ENCODE peak calls at places on chromosomes 16 and 17, in seven cellular contexts. K is adrenal gland; X is trophoblast cell; R is aorta; B is left ventricle myocardium inferior; O is CD4-positive, CD25-positive, alpha-beta regulatory T cell; Z is lung. L is an unnamed sample.

GRCh38 chr16:9134306-9134705 is 42.9 kb downstream of the HAPSTR1 start:
- DNase-seq in K (no peak), X (no peak), R (no peak), B (no peak), O (no peak), Z (no peak), L (no peak)

GRCh38 chr17:8332688-8333087 is 7.0 kb upstream of the ODF4 start:
- DNase-seq in K (peak; percentile 43), X (peak; percentile 38), R (no peak), B (peak; percentile 49), O (no peak), Z (no peak), L (no peak)

GRCh38 chr17:10754109-10754508 is 24.3 kb upstream of the TMEM220 start:
- DNase-seq in K (peak; percentile 72), X (peak; percentile 36), R (no peak), B (no peak), O (peak; percentile 35), Z (no peak), L (no peak)

GRCh38 chr16:24683847-24684493 is 45.5 kb upstream of the TNRC6A start:
- DNase-seq in K (no peak), X (no peak), R (no peak), B (no peak), O (no peak), Z (no peak), L (no peak)

GRCh38 chr17:75827291-75828050 is 16.7 kb downstream of the UNC13D start:
- DNase-seq in K (peak; percentile 65), X (peak; percentile 38), R (peak; percentile 88), B (peak; percentile 76), O (peak; percentile 57), Z (peak; percentile 51), L (peak; percentile 71)

GRCh38 chr17:12053552-12053951 is 32.9 kb downstream of the MAP2K4 start:
- DNase-seq in K (no peak), X (no peak), R (no peak), B (no peak), O (peak; percentile 38), Z (no peak), L (no peak)

GRCh38 chr17:39167492-39167891 is 1.5 kb upstream of the ARL5C start:
- DNase-seq in K (no peak), X (no peak), R (no peak), B (peak; percentile 50), O (no peak), Z (no peak), L (no peak)

GRCh38 chr16:49462989-49463371 is 89.4 kb downstream of the C16orf78 start:
- DNase-seq in K (no peak), X (no peak), R (no peak), B (no peak), O (peak; percentile 22), Z (no peak), L (no peak)

GRCh38 chr16:3739636-3740035 is 22.3 kb upstream of the TRAP1 start:
- DNase-seq in K (no peak), X (no peak), R (peak; percentile 39), B (no peak), O (no peak), Z (no peak), L (no peak)

GRCh38 chr16:19567560-19567959 is 12.1 kb downstream of the VPS35L start:
- DNase-seq in K (no peak), X (no peak), R (no peak), B (no peak), O (no peak), Z (no peak), L (no peak)

GRCh38 chr16:55331648-55332185 is 7.7 kb downstream of the IRX6 start:
- DNase-seq in K (no peak), X (no peak), R (no peak), B (no peak), O (no peak), Z (no peak), L (no peak)

GRCh38 chr16:822909-823297 is 22.4 kb upstream of the GNG13 start:
- DNase-seq in K (no peak), X (no peak), R (no peak), B (no peak), O (no peak), Z (no peak), L (no peak)

GRCh38 chr16:55622302-55622701 is 33.5 kb upstream of the SLC6A2 start:
- DNase-seq in K (no peak), X (no peak), R (no peak), B (no peak), O (no peak), Z (no peak), L (no peak)

GRCh38 chr17:41697122-41697962 is 8.7 kb downstream of the EIF1 start:
- DNase-seq in K (peak; percentile 88), X (peak; percentile 33), R (no peak), B (peak; percentile 73), O (no peak), Z (peak; percentile 43), L (no peak)

GRCh38 chr17:27542841-27543463 is 86.7 kb downstream of the KSR1 start:
- DNase-seq in K (no peak), X (no peak), R (peak; percentile 46), B (no peak), O (no peak), Z (no peak), L (no peak)

GRCh38 chr17:39607057-39607850 is 466 bp downstream of the NEUROD2 start:
- DNase-seq in K (no peak), X (no peak), R (no peak), B (no peak), O (no peak), Z (no peak), L (no peak)

GRCh38 chr17:62119373-62119772 is 54.3 kb upstream of the MED13 start:
- DNase-seq in K (no peak), X (no peak), R (no peak), B (no peak), O (peak; percentile 72), Z (no peak), L (no peak)
- H3K4me3 ChIP-seq in K (no peak overlapping the region), X (no peak overlapping the region), R (no peak overlapping the region), B (no peak overlapping the region), O (peak overlapping the region; percentile 43), Z (no peak overlapping the region), L (no peak overlapping the region)

DNA sequence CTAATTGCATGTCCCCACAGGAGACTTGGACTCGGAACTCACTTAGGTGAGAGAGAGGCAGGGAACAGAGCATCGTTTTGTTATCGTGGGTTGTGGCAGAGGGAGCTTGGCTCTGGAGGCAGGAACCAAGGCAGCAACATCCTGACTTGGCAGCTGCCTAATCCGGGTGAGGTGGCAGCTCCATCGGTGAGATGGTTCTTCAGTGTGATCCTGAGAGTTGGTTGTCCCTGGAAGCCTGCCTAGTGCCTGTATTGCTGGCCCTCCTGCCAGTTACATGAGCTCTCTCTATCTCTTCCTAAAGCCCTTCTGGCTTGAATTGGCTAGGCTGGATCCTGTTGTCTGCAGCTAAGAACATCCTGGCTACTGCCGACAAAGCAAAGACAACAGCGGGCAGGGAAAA is 19.9 kb upstream of the SEC14L1 start:
- DNase-seq in K (no peak), X (no peak), R (no peak), B (peak; percentile 25), O (no peak), Z (no peak), L (no peak)
- H3K27ac ChIP-seq in K (peak overlapping the region; percentile 77), X (no peak overlapping the region), R (no peak overlapping the region), B (peak overlapping the region; percentile 92), O (no peak overlapping the region), Z (peak overlapping the region; percentile 49), L (no peak overlapping the region)

DNA sequence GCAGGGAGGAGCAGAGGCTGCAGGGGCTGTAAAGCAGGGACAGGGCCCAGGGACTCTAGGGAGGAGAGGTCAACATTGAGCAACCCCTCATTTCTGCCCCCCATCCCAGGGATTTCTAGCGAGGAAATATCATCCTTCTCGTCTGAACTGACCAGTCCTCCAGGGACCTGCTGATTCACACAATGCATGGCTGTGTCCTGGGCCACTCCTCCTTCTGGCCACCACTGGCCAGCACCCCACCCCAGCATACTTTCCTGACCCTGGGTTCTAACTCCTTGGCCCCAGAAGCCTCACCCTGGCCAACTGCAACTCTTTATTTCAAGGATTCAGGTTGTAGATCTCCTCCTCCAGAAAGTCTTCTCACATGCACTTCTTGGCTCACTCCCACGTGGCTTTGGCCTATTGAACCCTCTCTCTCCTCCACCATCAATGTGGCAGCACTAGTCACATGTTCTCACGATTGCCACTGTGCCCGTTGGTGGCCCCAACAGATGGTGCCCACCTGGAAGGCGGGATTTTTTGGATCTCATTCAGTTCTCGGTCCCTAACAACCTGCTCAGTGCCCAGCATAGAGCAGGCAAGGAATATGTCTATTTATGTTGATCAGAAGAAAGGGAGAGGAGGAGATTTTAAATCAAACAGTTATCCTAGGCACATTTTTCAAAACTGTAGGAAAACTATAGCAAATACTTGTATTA is 41.5 kb downstream of the CUEDC1 start:
- DNase-seq in K (no peak), X (no peak), R (no peak), B (no peak), O (no peak), Z (no peak), L (no peak)
- H3K4me1 ChIP-seq in K (peaks cover 68% of the 10 kb centered on the region), X (peaks cover 19% of the 10 kb centered on the region), R (no peaks in the 10 kb centered on the region), B (peaks cover 88% of the 10 kb centered on the region), O (no peaks in the 10 kb centered on the region), Z (peaks cover 30% of the 10 kb centered on the region), L (no peaks in the 10 kb centered on the region)

DNA sequence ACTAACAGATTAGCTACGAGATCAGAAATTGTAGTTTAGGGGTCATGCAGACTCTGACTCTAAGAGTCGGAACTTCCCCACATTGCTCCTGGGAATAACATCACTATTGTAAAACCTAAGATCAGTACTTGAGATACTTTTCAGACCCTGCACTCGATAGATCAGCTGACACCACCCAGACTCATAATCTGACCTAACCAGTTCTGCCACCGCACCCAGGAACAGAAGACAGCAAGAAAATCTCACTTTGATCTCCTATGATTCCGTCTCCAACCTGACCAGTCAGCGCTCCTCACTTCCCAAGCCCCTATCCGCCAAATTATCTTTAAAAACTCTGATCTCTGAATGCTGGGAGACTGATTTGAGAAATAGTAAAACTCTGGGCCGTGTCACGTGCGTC is 27.2 kb upstream of the ASGR2 start:
- DNase-seq in K (no peak), X (peak; percentile 47), R (no peak), B (no peak), O (no peak), Z (no peak), L (no peak)
- H3K4me3 ChIP-seq in K (no peak overlapping the region), X (no peak overlapping the region), R (no peak overlapping the region), B (no peak overlapping the region), O (no peak overlapping the region), Z (no peak overlapping the region), L (no peak overlapping the region)

DNA sequence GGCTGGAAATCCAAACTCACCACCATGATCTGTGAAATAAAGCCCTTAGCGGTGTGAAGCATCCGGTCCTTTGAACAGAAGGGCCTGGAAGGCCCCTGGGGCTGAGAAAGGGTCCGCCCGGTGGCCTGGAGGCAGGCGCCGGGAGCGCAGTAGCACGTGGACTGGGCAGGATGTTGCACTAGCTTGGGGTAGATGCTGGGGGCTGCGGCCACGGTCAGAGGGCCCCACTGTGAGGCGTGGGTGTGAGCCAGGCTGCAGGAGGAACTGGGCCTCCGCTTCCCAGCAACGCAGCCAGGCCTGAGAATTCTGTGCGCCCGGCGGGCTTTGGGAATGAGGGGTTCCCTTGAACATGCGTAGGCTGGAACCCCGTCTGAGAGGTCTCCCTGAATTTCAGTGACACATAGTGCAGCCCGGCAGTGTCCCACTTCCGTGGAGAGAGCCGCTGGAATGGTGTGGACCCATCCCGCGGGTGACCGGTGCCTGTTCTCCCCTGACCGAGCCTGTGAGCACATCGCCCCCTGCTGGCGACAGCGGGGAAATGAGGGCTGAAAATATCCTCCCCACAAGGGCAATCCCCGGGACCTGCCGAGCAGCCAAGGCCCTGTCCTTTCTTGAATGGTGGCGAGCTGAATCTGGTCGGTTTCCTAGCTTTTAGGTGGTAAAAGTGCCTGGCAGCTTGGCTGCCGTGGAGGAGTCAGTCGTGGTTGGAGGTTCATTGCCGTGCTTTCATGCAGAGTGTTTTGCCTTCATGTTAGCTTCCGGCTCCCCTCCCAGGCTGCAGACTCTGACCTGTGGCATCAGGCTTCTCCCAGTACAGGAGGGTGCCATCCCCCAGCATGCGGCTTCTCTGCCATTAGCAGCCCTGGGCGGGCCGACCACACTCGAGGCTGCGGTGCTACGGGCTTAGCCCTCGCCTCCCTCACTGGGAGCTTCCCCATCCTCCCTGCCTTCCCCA is 43.8 kb downstream of the DNAJA2 start:
- DNase-seq in K (peak; percentile 76), X (peak; percentile 54), R (peak; percentile 87), B (peak; percentile 56), O (peak; percentile 69), Z (peak; percentile 61), L (peak; percentile 49)
- H3K27ac ChIP-seq in K (no peak overlapping the region), X (no peak overlapping the region), R (no peak overlapping the region), B (no peak overlapping the region), O (no peak overlapping the region), Z (no peak overlapping the region), L (no peak overlapping the region)

L was measured in CD4-positive, alpha-beta memory T cell.